ENCODE peak calls at places on chromosomes 13 and 19, in five cellular contexts. G, K, A, J and E are unnamed samples.

GRCh38 chr13:32060319-32060924 is 28.8 kb downstream of the FRY start:
- DNase-seq in G (no peak), K (no peak), A (no peak), J (no peak), E (no peak)

GRCh38 chr19:3645726-3646125 is 19.1 kb upstream of the CACTIN start:
- DNase-seq in G (no peak), K (no peak), A (no peak), J (no peak), E (no peak)

GRCh38 chr19:49338691-49339363 is 3.6 kb downstream of the CD37 start:
- DNase-seq in G (peak), K (peak), A (peak), J (peak), E (peak)

GRCh38 chr19:6088677-6089063 is 21.6 kb downstream of the RFX2 start:
- DNase-seq in G (no peak), K (no peak), A (no peak), J (no peak), E (no peak)

GRCh38 chr13:99959538-99960230 is 11.9 kb downstream of the ZIC5 start:
- DNase-seq in G (no peak), K (no peak), A (no peak), J (peak), E (no peak)

GRCh38 chr13:90713436-90714133 is 633.9 kb upstream of the MIR17HG start:
- DNase-seq in G (no peak), K (no peak), A (peak), J (no peak), E (no peak)

GRCh38 chr13:35471466-35472307 is 4.8 kb downstream of the MAB21L1 start:
- DNase-seq in G (no peak), K (peak), A (no peak), J (no peak), E (no peak)

GRCh38 chr19:23366437-23366836 is 28.8 kb downstream of the ZNF91 start:
- DNase-seq in G (no peak), K (no peak), A (no peak), J (no peak), E (no peak)

GRCh38 chr13:51620165-51620983 is 36.1 kb downstream of the WDFY2 start:
- DNase-seq in G (no peak), K (no peak), A (no peak), J (no peak), E (no peak)

GRCh38 chr19:844300-844971 is 3.6 kb downstream of the PRTN3 start:
- DNase-seq in G (no peak), K (no peak), A (no peak), J (peak), E (no peak)

GRCh38 chr19:4368128-4368820 is 24.9 kb downstream of the MPND start:
- DNase-seq in G (no peak), K (peak), A (no peak), J (no peak), E (no peak)

GRCh38 chr19:45323671-45324081 is 1.0 kb upstream of the CKM start:
- DNase-seq in G (no peak), K (no peak), A (no peak), J (no peak), E (no peak)

GRCh38 chr19:750640-751423 is at the start of gene MISP:
- DNase-seq in G (peak), K (peak), A (no peak), J (no peak), E (peak)

GRCh38 chr13:24274452-24274971 is 34.9 kb upstream of the C1QTNF9 start:
- DNase-seq in G (no peak), K (no peak), A (peak), J (peak), E (no peak)

GRCh38 chr19:19185853-19186728 is 5.9 kb downstream of the BORCS8 start:
- DNase-seq in G (peak), K (no peak), A (peak), J (no peak), E (peak)

GRCh38 chr13:23467932-23468278 is 34.4 kb upstream of the SACS start:
- DNase-seq in G (no peak), K (no peak), A (no peak), J (no peak), E (no peak)

GRCh38 chr13:30466841-30467252 is 1.1 kb upstream of the HMGB1 start:
- DNase-seq in G (no peak), K (no peak), A (peak), J (no peak), E (no peak)

GRCh38 chr19:35843676-35844481 is 8.4 kb downstream of the NPHS1 start:
- DNase-seq in G (peak), K (no peak), A (no peak), J (no peak), E (peak)

GRCh38 chr13:100269837-100270236 is 180.9 kb downstream of the PCCA start:
- DNase-seq in G (peak), K (peak), A (no peak), J (no peak), E (no peak)

GRCh38 chr13:61084983-61085382 is 330.7 kb downstream of the PCDH20 start:
- DNase-seq in G (no peak), K (no peak), A (no peak), J (no peak), E (no peak)

GRCh38 chr13:77492982-77493381 is 42.5 kb upstream of the SCEL start:
- DNase-seq in G (no peak), K (no peak), A (peak), J (no peak), E (peak)

GRCh38 chr13:44061876-44062275 is 182.2 kb downstream of the LACC1 start:
- DNase-seq in G (no peak), K (no peak), A (no peak), J (no peak), E (no peak)

GRCh38 chr19:45569619-45570421 is 14.8 kb downstream of the OPA3 start:
- DNase-seq in G (peak), K (no peak), A (peak), J (no peak), E (peak)

GRCh38 chr19:6773323-6773931 is 919 bp downstream of the VAV1 start:
- DNase-seq in G (peak), K (peak), A (peak), J (no peak), E (no peak)

GRCh38 chr13:51538626-51539179 is 45.6 kb upstream of the WDFY2 start:
- DNase-seq in G (no peak), K (no peak), A (no peak), J (no peak), E (no peak)

GRCh38 chr13:30810261-30810701 is 74.9 kb downstream of the ALOX5AP start:
- DNase-seq in G (no peak), K (peak), A (no peak), J (no peak), E (no peak)

GRCh38 chr13:45879666-45880065 is 28.1 kb upstream of the SIAH3 start:
- DNase-seq in G (no peak), K (no peak), A (peak), J (no peak), E (peak)

GRCh38 chr13:81639984-81640582 is 1299.2 kb upstream of the SPRY2 start:
- DNase-seq in G (no peak), K (no peak), A (peak), J (no peak), E (peak)

GRCh38 chr13:30802501-30802900 is 67.2 kb downstream of the ALOX5AP start:
- DNase-seq in G (no peak), K (no peak), A (no peak), J (no peak), E (no peak)

GRCh38 chr13:111251646-111252448 is 68.6 kb upstream of the TEX29 start:
- DNase-seq in G (no peak), K (no peak), A (no peak), J (peak), E (peak)

GRCh38 chr19:40907968-40908735 is 26.1 kb upstream of the CYP2A7 start:
- DNase-seq in G (no peak), K (no peak), A (no peak), J (no peak), E (no peak)
- H3K4me3 ChIP-seq in G (peak), K (no peak), A (no peak), J (no peak), E (no peak)

GRCh38 chr13:33206425-33206824 is 79.1 kb downstream of the STARD13 start:
- DNase-seq in G (no peak), K (no peak), A (no peak), J (no peak), E (no peak)
- H3K27ac ChIP-seq in G (no peak), K (peak), A (no peak), J (peak), E (peak)

GRCh38 chr19:10544242-10544752 is 593 bp downstream of the ATG4D start:
- DNase-seq in G (peak), K (peak), A (peak), J (no peak), E (peak)

GRCh38 chr19:10543420-10544241 is at the start of gene ATG4D:
- DNase-seq in G (peak), K (peak), A (peak), J (no peak), E (peak)

GRCh38 chr19:10546817-10547216 is 3.1 kb downstream of the ATG4D start:
- DNase-seq in G (no peak), K (no peak), A (no peak), J (no peak), E (no peak)

GRCh38 chr19:10544753-10545251 is 1.1 kb downstream of the ATG4D start:
- DNase-seq in G (peak), K (no peak), A (peak), J (no peak), E (peak)

DNA sequence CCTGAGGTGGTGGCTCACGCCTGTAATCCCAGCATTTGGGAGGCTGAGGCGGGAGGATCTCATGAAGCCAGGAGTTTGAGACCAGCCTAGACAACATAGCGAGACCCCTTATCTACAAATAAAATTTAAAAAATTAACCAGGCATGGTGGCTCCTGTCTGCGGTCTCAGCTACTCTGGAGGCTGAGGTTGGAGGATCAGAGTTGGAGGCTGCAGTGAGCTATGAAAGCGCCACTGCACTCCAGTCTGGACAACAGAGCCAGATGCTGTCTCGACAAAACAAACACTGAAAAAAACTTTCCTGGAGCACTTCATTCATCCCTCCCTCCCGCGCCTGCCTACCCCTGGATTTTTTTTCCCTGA is 665 bp upstream of the ATG4D start:
- DNase-seq in G (no peak), K (no peak), A (peak), J (no peak), E (no peak)
- H3K4me3 ChIP-seq in G (peak), K (peak), A (peak), J (peak), E (no peak)

GRCh38 chr19:1967087-1967608 is 26.2 kb downstream of the CSNK1G2 start:
- DNase-seq in G (no peak), K (peak), A (no peak), J (no peak), E (no peak)
- H3K27ac ChIP-seq in G (no peak), K (no peak), A (no peak), J (no peak), E (no peak)